ENCODE peak calls at places on chromosomes 16 and 17, in eight cellular contexts. E is bronchial epithelial cell, P is nephron progenitor cell, J is heart left ventricle, S is DND-41, B is left lung, Q is AG04450, V is ovary. O is an unnamed sample.

GRCh38 chr16:82111944-82112343 is 58.1 kb downstream of the MPHOSPH6 start:
- DNase-seq in E (peak), P (no peak), J (no peak), S (no peak), B (no peak), Q (no peak), V (no peak), O (no peak)

GRCh38 chr16:89279666-89280481 is 62.4 kb downstream of the ZNF778 start:
- DNase-seq in E (no peak), P (no peak), J (no peak), S (no peak), B (no peak), Q (no peak), V (no peak), O (no peak)

GRCh38 chr17:40915199-40915661 is 22.2 kb downstream of the KRT23 start:
- DNase-seq in E (peak), P (no peak), J (no peak), S (no peak), B (no peak), Q (peak), V (no peak), O (no peak)

GRCh38 chr17:83007504-83008475 is 71.6 kb upstream of the METRNL start:
- DNase-seq in E (no peak), P (no peak), J (no peak), S (no peak), B (no peak), Q (no peak), V (no peak), O (no peak)

GRCh38 chr17:31416503-31416923 is 25.0 kb downstream of the RAB11FIP4 start:
- DNase-seq in E (no peak), P (peak), J (no peak), S (no peak), B (no peak), Q (no peak), V (no peak), O (peak)

GRCh38 chr17:59848385-59848668 is 44.4 kb downstream of the TUBD1 start:
- DNase-seq in E (no peak), P (no peak), J (no peak), S (no peak), B (no peak), Q (no peak), V (no peak), O (no peak)

GRCh38 chr16:89395150-89396142 is 94.9 kb downstream of the ANKRD11 start:
- DNase-seq in E (peak), P (peak), J (peak), S (no peak), B (peak), Q (peak), V (peak), O (no peak)

GRCh38 chr17:76943781-76944213 is 75.6 kb downstream of the MGAT5B start:
- DNase-seq in E (no peak), P (no peak), J (no peak), S (no peak), B (no peak), Q (no peak), V (no peak), O (no peak)

GRCh38 chr16:79150128-79150527 is 450.4 kb downstream of the MAF start:
- DNase-seq in E (no peak), P (no peak), J (no peak), S (no peak), B (no peak), Q (no peak), V (no peak), O (no peak)

GRCh38 chr17:48577330-48577945 is 712 bp downstream of the HOXB4 start:
- DNase-seq in E (no peak), P (peak), J (no peak), S (no peak), B (no peak), Q (no peak), V (no peak), O (no peak)

GRCh38 chr17:39965017-39965699 is 2.4 kb downstream of the GSDMA start:
- DNase-seq in E (no peak), P (no peak), J (no peak), S (no peak), B (no peak), Q (no peak), V (no peak), O (no peak)

GRCh38 chr17:61323015-61323379 is 76.6 kb upstream of the TBX2 start:
- DNase-seq in E (no peak), P (no peak), J (no peak), S (no peak), B (no peak), Q (no peak), V (no peak), O (no peak)

GRCh38 chr16:69311533-69312388 is 611 bp downstream of the VPS4A start:
- DNase-seq in E (peak), P (no peak), J (no peak), S (peak), B (no peak), Q (no peak), V (no peak), O (peak)

GRCh38 chr17:6286239-6286638 is 148.7 kb downstream of the AIPL1 start:
- DNase-seq in E (no peak), P (no peak), J (no peak), S (no peak), B (no peak), Q (no peak), V (no peak), O (no peak)

GRCh38 chr16:84141143-84141670 is 3.8 kb downstream of the HSDL1 start:
- DNase-seq in E (no peak), P (no peak), J (no peak), S (peak), B (no peak), Q (no peak), V (no peak), O (peak)
- TF ChIP-seq CTCF in E (no peak), P (no peak), J (no peak), S (peak), B (no peak), Q (no peak), V (no peak), O (peak)

DNA sequence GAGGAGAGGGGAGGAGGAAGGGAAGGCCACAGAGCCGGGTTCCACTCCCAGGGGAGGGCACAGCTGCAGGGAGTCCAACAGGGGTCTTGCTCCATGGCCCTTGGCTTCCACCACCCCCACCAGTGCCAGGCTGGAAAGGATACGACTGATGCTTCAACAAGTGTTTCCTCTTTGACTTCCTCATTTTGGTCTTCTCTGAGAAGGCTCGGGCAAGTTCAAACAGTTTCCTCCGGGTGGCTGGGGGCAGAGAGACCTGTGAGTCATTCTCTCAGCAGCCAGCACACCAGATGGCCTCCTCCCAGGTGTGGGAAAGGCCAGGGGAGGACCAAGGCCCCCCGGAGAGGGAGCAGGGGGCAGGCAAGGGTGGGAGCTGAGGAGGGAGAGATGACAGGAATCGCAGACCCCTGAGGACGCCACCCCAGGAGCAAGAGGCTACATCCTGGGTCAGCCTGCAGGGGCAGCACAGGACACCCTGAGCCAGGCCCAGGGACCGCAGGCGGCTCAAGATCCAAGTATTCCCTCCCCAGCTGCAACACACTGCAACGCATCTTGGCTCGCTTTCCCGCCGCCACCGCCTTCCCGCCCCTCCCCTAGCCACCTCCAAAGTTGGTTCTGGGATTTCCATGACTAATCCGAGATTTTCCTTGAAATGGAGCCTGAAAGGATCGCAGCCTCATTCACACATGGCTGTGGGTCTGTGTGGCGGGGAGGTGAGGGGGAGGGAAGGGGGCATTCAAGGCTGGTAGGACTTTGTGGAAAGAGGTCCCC is 18.3 kb upstream of the MRPS23 start:
- DNase-seq in E (peak), P (peak), J (peak), S (peak), B (peak), Q (peak), V (peak), O (peak)
- TF ChIP-seq CTCF in E (peak), P (peak), J (peak), S (peak), B (peak), Q (peak), V (peak), O (peak)

GRCh38 chr16:10942352-10943297 is at the start of gene DEXI:
- DNase-seq in E (peak), P (peak), J (peak), S (peak), B (peak), Q (peak), V (peak), O (peak)
- TF ChIP-seq CTCF in E (no peak), P (no peak), J (peak), S (no peak), B (peak), Q (no peak), V (peak), O (peak)

GRCh38 chr16:59201821-59202220 is 467.7 kb upstream of the GOT2 start:
- DNase-seq in E (no peak), P (no peak), J (no peak), S (no peak), B (no peak), Q (no peak), V (no peak), O (no peak)
- TF ChIP-seq CTCF in E (no peak), P (no peak), J (no peak), S (no peak), B (no peak), Q (no peak), V (no peak), O (no peak)

DNA sequence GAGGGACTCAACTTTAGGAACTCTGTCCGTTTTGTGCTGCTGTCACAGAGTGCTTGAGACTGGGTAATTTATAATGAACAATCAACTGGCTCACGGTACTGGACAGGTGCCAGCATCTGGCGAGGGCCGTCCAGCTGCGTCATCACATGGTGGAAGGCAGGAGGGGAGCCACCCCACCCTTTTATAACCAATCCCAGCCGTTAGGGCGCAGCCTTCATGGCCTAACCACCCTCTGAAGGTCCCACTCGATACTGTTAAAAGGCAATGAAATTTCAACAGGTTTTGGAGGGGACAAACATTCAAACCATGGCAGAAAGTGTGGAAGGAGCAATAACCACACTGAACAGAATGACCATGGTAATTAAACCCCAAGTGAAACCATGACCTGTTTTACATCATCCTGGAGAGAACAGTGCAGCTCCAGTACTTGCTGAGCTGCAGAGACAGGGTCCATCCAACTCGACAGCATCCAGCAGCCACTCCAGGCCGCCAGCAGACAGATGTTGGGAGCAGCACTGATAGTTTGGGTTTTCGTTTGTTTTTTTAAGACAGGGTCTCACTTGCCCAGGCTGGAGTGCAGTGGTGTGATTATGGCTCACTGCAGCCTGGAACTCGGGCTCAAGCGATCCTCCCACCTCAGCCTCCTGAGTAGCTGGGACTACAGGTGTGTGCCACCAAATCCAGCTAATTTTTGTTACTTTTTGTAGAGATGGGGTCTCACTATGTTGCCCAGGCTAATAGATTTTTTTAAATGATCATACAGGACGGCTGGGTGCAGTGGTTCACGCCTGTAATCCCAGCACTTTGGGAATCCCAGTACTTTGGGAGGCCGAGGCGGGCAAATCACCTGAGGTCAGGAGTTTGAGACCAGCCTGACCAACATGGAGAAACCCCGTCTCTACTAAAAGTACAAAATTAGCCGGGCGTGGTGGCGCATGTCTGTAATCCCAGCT is 11.0 kb downstream of the CHMP6 start:
- DNase-seq in E (peak), P (no peak), J (peak), S (no peak), B (no peak), Q (no peak), V (peak), O (no peak)
- TF ChIP-seq CTCF in E (no peak), P (no peak), J (no peak), S (no peak), B (no peak), Q (no peak), V (no peak), O (no peak)

O was measured in glutamatergic neuron.